ENCODE peak calls at places on chromosomes 13 and 19, in six cellular contexts. K is mammary epithelial cell, D is SK-N-SH, O is hepatocyte, V is DND-41, X is GM23338. R is an unnamed sample.

GRCh38 chr13:62924395-62924794 is 1508.7 kb upstream of the PCDH20 start:
- DNase-seq in V (no peak), D (peak), X (no peak), O (no peak), K (no peak), R (no peak)

GRCh38 chr19:52397310-52398090 is at the start of gene ZNF528:
- DNase-seq in D (peak), V (peak), K (peak), O (peak), X (peak), R (peak)

GRCh38 chr13:99303863-99304521 is 3.2 kb downstream of the GPR183 start:
- DNase-seq in V (no peak), K (no peak), O (no peak), D (no peak), X (no peak), R (no peak)

GRCh38 chr19:38993271-38993670 is 17.7 kb upstream of the FBXO17 start:
- DNase-seq in V (no peak), D (no peak), K (peak), X (no peak), O (peak), R (no peak)

GRCh38 chr13:27053902-27054595 is 117.6 kb downstream of the USP12 start:
- DNase-seq in O (no peak), V (no peak), K (peak), X (no peak), D (no peak), R (no peak)

GRCh38 chr13:93147293-93147645 is 79.3 kb upstream of the GPC6 start:
- DNase-seq in K (no peak), X (no peak), D (no peak), V (no peak), O (no peak), R (no peak)

GRCh38 chr13:30111810-30112209 is 195.5 kb downstream of the KATNAL1 start:
- DNase-seq in K (no peak), D (no peak), V (peak), X (peak), O (no peak), R (no peak)

GRCh38 chr19:42412661-42413076 is 14.5 kb downstream of the LIPE start:
- DNase-seq in K (no peak), D (peak), V (no peak), X (no peak), O (no peak), R (no peak)

GRCh38 chr13:114093118-114093517 is 39.3 kb downstream of the RASA3 start:
- DNase-seq in K (no peak), D (no peak), X (no peak), V (no peak), O (no peak), R (no peak)

GRCh38 chr13:95403349-95404140 is 102.3 kb upstream of the ABCC4 start:
- DNase-seq in X (peak), V (no peak), D (no peak), K (no peak), O (peak), R (peak)

GRCh38 chr13:20402881-20403280 is 122.8 kb downstream of the CRYL1 start:
- DNase-seq in D (no peak), X (no peak), V (no peak), O (no peak), K (no peak), R (no peak)

GRCh38 chr19:8357007-8357521 is 6.9 kb upstream of the ANGPTL4 start:
- DNase-seq in V (no peak), O (peak), K (no peak), D (no peak), X (no peak), R (no peak)

GRCh38 chr19:50479761-50480251 is 3.2 kb upstream of the GARIN5A start:
- DNase-seq in D (no peak), X (no peak), K (no peak), V (no peak), O (no peak), R (no peak)

GRCh38 chr19:50478901-50479715 is 2.5 kb upstream of the GARIN5A start:
- DNase-seq in D (no peak), K (peak), X (peak), O (no peak), V (peak), R (peak)

GRCh38 chr19:50476943-50477264 is 256 bp upstream of the GARIN5A start:
- DNase-seq in K (no peak), O (no peak), V (no peak), D (no peak), X (no peak), R (no peak)

GRCh38 chr19:50476224-50476942 is at the start of the genes EMC10 and GARIN5A:
- DNase-seq in D (peak), X (peak), V (peak), O (peak), K (peak), R (peak)

DNA sequence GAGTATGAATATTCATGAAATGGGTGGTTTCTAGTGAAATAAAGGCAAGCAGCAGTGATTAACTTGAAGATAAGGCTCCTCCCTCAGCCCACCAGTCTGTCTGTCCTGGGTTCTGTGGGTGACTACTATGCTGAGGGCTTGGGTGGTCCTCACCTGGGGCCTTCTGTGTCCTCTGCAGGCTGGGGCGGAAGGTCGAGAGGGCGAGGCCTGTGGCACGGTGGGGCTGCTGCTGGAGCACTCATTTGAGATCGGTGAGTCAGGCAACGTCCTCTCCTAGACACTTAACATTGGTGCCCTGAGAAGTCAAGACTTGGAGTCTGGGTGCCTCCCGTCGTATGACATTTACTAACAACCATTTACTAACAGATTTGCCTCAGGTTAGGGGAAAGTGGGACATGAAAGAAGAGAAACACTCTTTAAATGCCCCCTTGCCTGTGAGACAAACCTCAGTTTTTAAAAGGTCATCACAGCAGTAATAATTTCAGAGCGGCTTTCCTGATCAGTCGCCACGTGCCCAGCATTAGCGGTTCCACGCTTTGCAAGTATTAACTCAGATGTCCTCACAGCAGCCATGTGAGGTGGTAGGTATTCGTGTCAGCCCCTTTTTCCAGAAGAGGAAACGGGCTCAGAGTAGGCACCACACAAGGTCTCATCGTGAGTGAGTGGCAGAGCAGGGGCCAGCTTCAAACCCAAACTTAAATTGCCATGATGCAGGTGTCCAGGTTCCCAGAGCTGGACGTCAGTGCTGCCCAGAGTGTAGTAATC is 1.3 kb upstream of the GARIN5A start:
- DNase-seq in X (no peak), D (no peak), V (no peak), K (no peak), O (no peak), R (no peak)
- H3K4me2 ChIP-seq in X (peak), D (peak), V (peak), K (peak), O (peak), R (peak)

DNA sequence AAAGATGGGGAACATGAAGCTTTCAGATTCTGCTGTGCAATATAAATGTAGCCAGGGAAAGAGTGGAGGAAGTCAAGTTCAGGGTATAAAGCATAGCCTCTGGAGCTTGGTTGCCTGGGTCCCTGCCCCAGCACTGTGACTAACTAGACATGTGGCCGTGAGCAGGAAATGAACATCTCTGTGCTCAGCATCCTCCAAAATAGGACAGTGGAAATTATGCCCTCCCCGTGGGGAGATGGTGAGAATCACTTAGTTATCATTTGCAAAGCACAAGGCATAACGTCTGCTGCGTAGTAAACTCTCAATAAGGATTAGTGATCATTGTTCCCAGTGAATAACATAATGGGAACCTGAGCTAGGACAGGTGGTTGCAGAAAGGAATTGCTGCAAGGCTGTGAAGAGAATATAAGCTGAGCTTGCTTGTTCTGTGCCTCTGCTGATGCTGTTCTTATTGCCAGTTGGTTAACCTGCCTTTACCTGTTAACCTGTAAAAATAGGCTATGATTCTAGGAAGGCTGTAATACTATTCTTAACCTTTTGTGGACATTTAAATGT is 441.0 kb downstream of the COG6 start:
- DNase-seq in D (no peak), K (no peak), V (no peak), X (no peak), O (no peak), R (peak)
- H3K4me2 ChIP-seq in D (no peak), K (no peak), V (no peak), X (no peak), O (no peak), R (peak)

GRCh38 chr19:12208221-12208620 is 45.3 kb downstream of the ZNF136 start:
- DNase-seq in V (no peak), D (no peak), K (no peak), X (no peak), O (no peak), R (no peak)
- H3K4me2 ChIP-seq in V (no peak), D (no peak), K (no peak), X (no peak), O (no peak), R (no peak)

GRCh38 chr13:109448629-109449028 is 337.8 kb downstream of the IRS2 start:
- DNase-seq in V (no peak), K (no peak), X (no peak), D (no peak), O (no peak), R (no peak)
- H3K4me2 ChIP-seq in V (no peak), K (no peak), X (no peak), D (no peak), O (no peak), R (no peak)

GRCh38 chr13:105441406-105441805 is 1094.1 kb downstream of the EFNB2 start:
- DNase-seq in O (no peak), D (no peak), K (peak), X (no peak), V (no peak), R (no peak)
- H3K4me2 ChIP-seq in O (no peak), D (no peak), K (no peak), X (no peak), V (no peak), R (no peak)

GRCh38 chr19:2219726-2220125 is 16.4 kb downstream of the PLEKHJ1 start:
- DNase-seq in O (no peak), V (no peak), K (no peak), D (no peak), X (no peak), R (no peak)
- H3K4me2 ChIP-seq in O (no peak), V (no peak), K (no peak), D (no peak), X (no peak), R (no peak)

DNA sequence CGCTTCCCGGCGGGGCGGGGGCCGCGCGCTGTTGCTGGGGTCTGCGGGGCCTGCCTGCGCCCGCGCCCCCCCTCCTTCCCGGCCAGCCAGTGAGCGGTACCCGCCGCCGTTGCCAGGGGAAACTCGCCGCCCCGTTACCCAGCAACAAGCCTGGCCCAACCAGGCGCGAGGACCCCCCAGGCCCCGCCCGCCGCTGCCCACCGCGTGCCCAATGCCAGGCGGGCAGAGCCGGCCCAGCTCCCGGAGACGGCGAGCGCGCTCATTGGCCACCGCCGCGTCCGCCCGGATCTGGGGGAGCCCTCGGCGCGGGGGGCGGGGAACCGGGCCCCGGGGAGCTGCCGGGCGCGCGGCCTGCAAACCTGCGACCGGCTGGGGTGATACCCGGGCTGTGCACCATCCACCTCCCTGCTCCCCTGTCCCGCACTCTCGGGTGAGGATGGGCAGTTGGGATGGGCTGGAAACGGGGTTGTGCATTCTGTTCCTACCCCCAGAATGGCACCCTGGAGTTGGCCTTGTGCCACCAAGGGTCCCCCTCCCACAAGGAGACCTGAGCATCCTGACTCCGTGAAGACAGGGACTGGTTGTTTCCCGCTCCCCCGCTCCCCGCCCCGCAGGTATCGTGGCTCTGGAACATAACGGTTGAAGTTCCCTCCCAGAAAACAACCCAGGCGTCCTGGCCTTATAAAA is 8.8 kb upstream of the BBC3 start:
- DNase-seq in V (no peak), X (peak), D (peak), O (peak), K (peak), R (peak)
- H3K4me2 ChIP-seq in V (no peak), X (peak), D (peak), O (peak), K (peak), R (peak)